ENCODE peak calls at places on chromosome 10, in nine cellular contexts. X, P, G, F, N, L, W, O and Y are unnamed samples.

GRCh38 chr10:113704637-113705343 is 25.1 kb downstream of the CASP7 start:
- DNase-seq in X (no peak), P (no peak), G (peak), F (peak), N (no peak), L (peak), W (no peak), O (no peak), Y (peak)

GRCh38 chr10:30422296-30422695 is 11.7 kb upstream of the MAP3K8 start:
- DNase-seq in X (no peak), P (no peak), G (no peak), F (no peak), N (no peak), L (no peak), W (no peak), O (no peak), Y (no peak)

GRCh38 chr10:18216482-18216881 is 76.3 kb downstream of the CACNB2 start:
- DNase-seq in X (no peak), P (no peak), G (peak), F (peak), N (no peak), L (peak), W (no peak), O (no peak), Y (no peak)

GRCh38 chr10:98150544-98150943 is 16.1 kb downstream of the R3HCC1L start:
- DNase-seq in X (no peak), P (no peak), G (no peak), F (peak), N (no peak), L (no peak), W (peak), O (no peak), Y (no peak)

GRCh38 chr10:124035928-124036558 is 57.4 kb downstream of the CHST15 start:
- DNase-seq in X (peak), P (peak), G (no peak), F (no peak), N (no peak), L (no peak), W (no peak), O (peak), Y (no peak)

GRCh38 chr10:110471566-110472139 is 26.1 kb upstream of the DUSP5 start:
- DNase-seq in X (no peak), P (no peak), G (no peak), F (peak), N (no peak), L (peak), W (peak), O (no peak), Y (no peak)

GRCh38 chr10:123788981-123789380 is 102.6 kb downstream of the CPXM2 start:
- DNase-seq in X (no peak), P (no peak), G (no peak), F (no peak), N (no peak), L (no peak), W (no peak), O (peak), Y (no peak)

GRCh38 chr10:88190123-88190522 is 326.7 kb downstream of the PTEN start:
- DNase-seq in X (no peak), P (no peak), G (no peak), F (no peak), N (no peak), L (no peak), W (no peak), O (no peak), Y (no peak)

GRCh38 chr10:133378251-133379096 is 588 bp upstream of the PAOX start:
- DNase-seq in X (peak), P (no peak), G (peak), F (peak), N (peak), L (peak), W (no peak), O (peak), Y (no peak)

GRCh38 chr10:104707602-104708160 is 66.6 kb downstream of the SORCS3 start:
- DNase-seq in X (no peak), P (no peak), G (no peak), F (no peak), N (no peak), L (no peak), W (no peak), O (no peak), Y (no peak)

GRCh38 chr10:35058134-35058533 is 32.0 kb downstream of the CUL2 start:
- DNase-seq in X (no peak), P (no peak), G (no peak), F (peak), N (no peak), L (peak), W (peak), O (no peak), Y (no peak)

GRCh38 chr10:18737841-18738240 is 78.6 kb downstream of the ARL5B start:
- DNase-seq in X (no peak), P (no peak), G (no peak), F (peak), N (no peak), L (peak), W (peak), O (no peak), Y (no peak)

GRCh38 chr10:89342219-89342966 is 14.6 kb downstream of the IFIT3 start:
- DNase-seq in X (no peak), P (peak), G (no peak), F (peak), N (no peak), L (peak), W (peak), O (peak), Y (no peak)

GRCh38 chr10:77844177-77844576 is 82.4 kb downstream of the DLG5 start:
- DNase-seq in X (peak), P (no peak), G (no peak), F (no peak), N (no peak), L (no peak), W (no peak), O (no peak), Y (no peak)

GRCh38 chr10:49758249-49758930 is 3.7 kb downstream of the OGDHL start:
- DNase-seq in X (no peak), P (no peak), G (no peak), F (no peak), N (no peak), L (no peak), W (no peak), O (no peak), Y (no peak)

GRCh38 chr10:124165311-124165710 is 71.9 kb upstream of the CHST15 start:
- DNase-seq in X (no peak), P (no peak), G (no peak), F (no peak), N (no peak), L (no peak), W (no peak), O (no peak), Y (no peak)

GRCh38 chr10:127577376-127577775 is 28.3 kb downstream of the NPS start:
- DNase-seq in X (no peak), P (no peak), G (no peak), F (peak), N (no peak), L (no peak), W (peak), O (no peak), Y (no peak)

GRCh38 chr10:47331954-47332353 is 9.7 kb downstream of the GDF2 start:
- DNase-seq in X (no peak), P (no peak), G (no peak), F (no peak), N (no peak), L (no peak), W (no peak), O (no peak), Y (no peak)

GRCh38 chr10:103835121-103836045 is 20.0 kb downstream of the SH3PXD2A start:
- DNase-seq in X (peak), P (peak), G (no peak), F (no peak), N (no peak), L (no peak), W (no peak), O (peak), Y (no peak)

GRCh38 chr10:94328613-94329012 is 34.1 kb downstream of the NOC3L start:
- DNase-seq in X (no peak), P (no peak), G (no peak), F (no peak), N (no peak), L (no peak), W (no peak), O (no peak), Y (no peak)

GRCh38 chr10:133464582-133465031 is 10.9 kb downstream of the SCART1 start:
- DNase-seq in X (no peak), P (no peak), G (no peak), F (no peak), N (no peak), L (no peak), W (no peak), O (peak), Y (no peak)

GRCh38 chr10:108601856-108602255 is 1321.5 kb downstream of the XPNPEP1 start:
- DNase-seq in X (no peak), P (no peak), G (no peak), F (peak), N (no peak), L (peak), W (no peak), O (no peak), Y (no peak)

GRCh38 chr10:17789396-17789795 is 19.8 kb upstream of the MRC1 start:
- DNase-seq in X (no peak), P (no peak), G (no peak), F (no peak), N (no peak), L (no peak), W (no peak), O (no peak), Y (no peak)

GRCh38 chr10:123149568-123150228 is 1.8 kb downstream of the HMX2 start:
- DNase-seq in X (no peak), P (no peak), G (peak), F (no peak), N (no peak), L (no peak), W (no peak), O (no peak), Y (no peak)

GRCh38 chr10:61781969-61782403 is 119.3 kb downstream of the CABCOCO1 start:
- DNase-seq in X (no peak), P (no peak), G (no peak), F (peak), N (no peak), L (no peak), W (no peak), O (no peak), Y (no peak)

GRCh38 chr10:129730272-129730992 is 233.6 kb downstream of the EBF3 start:
- DNase-seq in X (no peak), P (no peak), G (no peak), F (no peak), N (no peak), L (no peak), W (no peak), O (no peak), Y (no peak)

GRCh38 chr10:92972066-92972870 is 88.3 kb upstream of the CYP26C1 start:
- DNase-seq in X (peak), P (no peak), G (no peak), F (peak), N (no peak), L (peak), W (no peak), O (no peak), Y (no peak)

GRCh38 chr10:102776779-102777417 is 33.1 kb downstream of the WBP1L start:
- DNase-seq in X (peak), P (peak), G (peak), F (peak), N (no peak), L (peak), W (peak), O (peak), Y (no peak)